ENCODE peak calls at places on chromosomes 12 and 14, in six cellular contexts. T is GM12878, Y is HepG2, H is HCT116, W is H1, K is K562. I is an unnamed sample. For H3K9me3, the result is how much of the 10 kb centered on the place peaks cover.

GRCh38 chr14:39175445-39176262 is 600 bp downstream of the PNN start:
- DNase-seq in T (no peak), Y (peak), H (no peak), W (no peak), K (peak), I (no peak)

GRCh38 chr12:108783446-108783845 is 52.1 kb upstream of the CORO1C start:
- DNase-seq in T (no peak), Y (no peak), H (no peak), W (no peak), K (peak), I (no peak)

GRCh38 chr12:89153341-89153740 is 199.0 kb downstream of the DUSP6 start:
- DNase-seq in T (no peak), Y (no peak), H (no peak), W (no peak), K (no peak), I (no peak)

GRCh38 chr12:34287437-34287836 is 265.1 kb downstream of the ALG10 start:
- DNase-seq in T (no peak), Y (no peak), H (no peak), W (no peak), K (no peak), I (no peak)

GRCh38 chr12:109393437-109394345 is 46.0 kb downstream of the MYO1H start:
- DNase-seq in T (no peak), Y (peak), H (peak), W (no peak), K (peak), I (peak)

GRCh38 chr14:23827100-23827892 is 126.3 kb upstream of the DHRS4 start:
- DNase-seq in T (no peak), Y (no peak), H (no peak), W (no peak), K (no peak), I (no peak)

GRCh38 chr14:77044776-77045569 is 16.5 kb upstream of the IRF2BPL start:
- DNase-seq in T (no peak), Y (peak), H (no peak), W (no peak), K (no peak), I (no peak)

GRCh38 chr12:88325076-88325827 is 183.1 kb downstream of the TMTC3 start:
- DNase-seq in T (no peak), Y (no peak), H (no peak), W (no peak), K (no peak), I (no peak)

GRCh38 chr14:72792051-72792788 is 101.7 kb downstream of the DPF3 start:
- DNase-seq in T (no peak), Y (no peak), H (no peak), W (no peak), K (no peak), I (peak)

GRCh38 chr12:113424915-113425823 is 3.0 kb downstream of the SDSL start:
- DNase-seq in T (no peak), Y (peak), H (no peak), W (peak), K (peak), I (peak)

GRCh38 chr12:129681830-129682229 is 222.0 kb downstream of the TMEM132D start:
- DNase-seq in T (no peak), Y (no peak), H (no peak), W (no peak), K (no peak), I (no peak)

GRCh38 chr12:42893802-42894201 is 304.3 kb upstream of the PRICKLE1 start:
- DNase-seq in T (no peak), Y (no peak), H (no peak), W (no peak), K (no peak), I (no peak)

GRCh38 chr12:91311081-91311480 is 128.5 kb upstream of the DCN start:
- DNase-seq in T (no peak), Y (no peak), H (no peak), W (no peak), K (no peak), I (no peak)

GRCh38 chr12:4441355-4442330 is 4.0 kb downstream of the FGF6 start:
- DNase-seq in T (no peak), Y (no peak), H (no peak), W (peak), K (no peak), I (peak)

GRCh38 chr12:97292588-97292987 is 170.0 kb upstream of the RMST start:
- DNase-seq in T (no peak), Y (no peak), H (no peak), W (no peak), K (no peak), I (no peak)

GRCh38 chr12:48940181-48940580 is 14.9 kb upstream of the FKBP11 start:
- DNase-seq in T (no peak), Y (no peak), H (no peak), W (no peak), K (no peak), I (no peak)

GRCh38 chr12:5267603-5268423 is 164.1 kb upstream of the NTF3 start:
- DNase-seq in T (no peak), Y (no peak), H (no peak), W (no peak), K (no peak), I (no peak)

DNA sequence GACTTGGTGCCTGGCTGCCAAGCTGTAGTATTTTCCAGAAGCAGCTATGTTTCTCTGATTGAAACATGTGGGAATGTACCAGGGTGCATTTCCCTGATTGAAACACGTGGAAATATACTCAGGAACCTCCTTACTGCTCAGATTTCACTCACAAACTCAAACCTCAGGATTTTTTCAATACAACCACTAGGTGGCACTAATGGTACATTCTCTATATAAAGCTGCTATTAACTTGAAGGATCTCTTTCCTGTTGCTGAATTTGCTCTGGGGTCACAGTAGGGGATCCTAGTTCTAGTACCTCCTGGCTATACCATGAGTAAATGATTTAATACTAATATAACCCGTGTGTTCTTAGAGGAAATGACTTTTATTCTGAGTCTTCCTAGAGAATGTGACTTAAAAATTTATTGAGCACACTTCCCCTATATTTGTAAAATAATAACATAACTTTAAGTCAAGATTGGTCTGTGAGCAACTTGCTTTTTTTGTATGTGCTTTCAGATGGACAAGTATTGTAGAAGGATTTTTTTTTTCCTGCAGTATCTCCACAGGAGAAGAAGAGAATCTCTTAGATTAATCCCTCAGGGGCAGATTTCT is 173.8 kb upstream of the MIS18BP1 start:
- DNase-seq in T (peak), Y (peak), H (peak), W (peak), K (peak), I (peak)
- TF ChIP-seq ZNF274 in T (no peak), Y (no peak), H (no peak), W (no peak), K (no peak), I (no peak)

DNA sequence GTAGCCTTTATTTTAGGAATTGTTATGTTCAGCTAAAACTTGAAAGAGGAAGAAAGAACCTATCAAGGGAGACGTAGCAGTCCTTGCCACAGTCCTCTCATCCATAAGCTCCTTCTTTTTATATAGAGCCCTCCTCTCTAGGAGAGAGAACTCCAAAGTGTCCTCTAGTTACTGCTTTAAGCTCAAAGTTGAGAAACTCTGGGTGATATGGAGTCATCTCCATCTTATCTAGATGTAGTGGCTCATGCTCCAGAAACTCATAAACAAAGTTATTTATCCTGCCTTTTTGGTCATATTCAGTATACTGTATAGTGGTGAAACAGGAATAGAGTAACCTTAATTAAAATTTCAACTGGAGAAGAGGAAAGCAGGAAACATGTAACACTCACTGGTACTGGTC is 90.4 kb upstream of the ATF7IP start:
- DNase-seq in T (no peak), Y (no peak), H (no peak), W (no peak), K (no peak), I (no peak)
- H3K9me3 ChIP-seq in T (under half), Y (under half), H (under half), W (under half), K (under half), I (under half)

DNA sequence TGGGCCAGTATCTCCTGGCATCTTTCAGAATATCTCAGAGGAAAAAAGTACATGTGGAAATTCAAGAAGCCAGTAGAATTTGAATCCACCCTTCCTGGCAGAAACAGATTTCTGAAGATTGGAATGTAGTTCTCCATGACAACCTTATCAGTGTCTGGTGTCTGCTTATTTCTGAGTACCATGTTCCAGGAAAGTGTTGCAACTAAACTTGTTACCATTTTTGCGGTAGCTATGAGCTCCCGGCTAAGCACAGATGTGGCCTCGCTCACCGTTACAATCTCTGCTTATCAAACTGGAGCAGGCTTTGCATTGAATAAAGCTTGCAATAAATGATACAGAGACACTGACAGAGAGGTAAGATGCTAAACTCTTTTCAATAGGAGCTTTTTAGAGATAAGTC is 13.0 kb upstream of the ITPR2 start:
- DNase-seq in T (no peak), Y (peak), H (no peak), W (no peak), K (peak), I (no peak)
- TF ChIP-seq YY1 in T (no peak), Y (no peak), H (no peak), W (no peak), K (no peak), I (no peak)

DNA sequence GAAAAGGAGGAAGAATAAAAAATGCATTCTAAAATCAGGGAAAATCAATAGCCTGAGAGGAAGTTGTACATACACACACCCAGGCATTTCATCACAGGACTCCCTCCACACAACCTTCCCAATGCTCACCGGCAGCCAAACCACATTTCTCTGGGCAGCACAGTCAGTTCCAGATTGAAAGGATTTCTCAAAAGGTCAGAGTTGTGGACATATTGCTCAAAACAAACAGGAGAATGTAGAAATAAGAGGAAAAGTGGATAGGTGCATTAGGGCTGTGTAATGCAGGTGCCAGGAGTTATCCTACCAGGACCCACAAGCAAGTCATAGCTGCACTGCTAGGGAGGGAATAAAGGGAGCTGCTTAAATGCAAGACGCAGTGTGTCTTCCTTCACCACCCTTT is 62.9 kb downstream of the GCH1 start:
- DNase-seq in T (no peak), Y (peak), H (no peak), W (no peak), K (no peak), I (no peak)
- TF ChIP-seq ZNF274 in T (no peak), Y (no peak), H (no peak), W (no peak), K (no peak), I (no peak)

GRCh38 chr12:78376257-78376656 is 488.3 kb upstream of the SYT1 start:
- DNase-seq in T (no peak), Y (no peak), H (no peak), W (no peak), K (no peak), I (no peak)

GRCh38 chr12:78375461-78375860 is 489.1 kb upstream of the SYT1 start:
- DNase-seq in T (no peak), Y (no peak), H (no peak), W (no peak), K (no peak), I (no peak)
- H3K9me3 ChIP-seq in T (under half), Y (under half), H (under half), W (under half), K (under half), I (under half)